ENCODE peak calls at places on chromosomes 1 and 21, in six cellular contexts. F is psoas muscle, J is uterus, B is AG10803, Q is heart right ventricle, Z is neural progenitor cell. P is an unnamed sample.

GRCh38 chr1:199758626-199759255 is 268.8 kb upstream of the NR5A2 start:
- DNase-seq in B (no peak), J (no peak), F (no peak), Z (no peak), Q (no peak), P (no peak)

GRCh38 chr1:29503441-29503840 is 267.1 kb downstream of the PTPRU start:
- DNase-seq in B (no peak), Z (no peak), Q (no peak), J (no peak), F (no peak), P (no peak)

GRCh38 chr21:36260030-36260787 is 59.8 kb upstream of the MORC3 start:
- DNase-seq in Z (peak; percentile 37), F (no peak), B (peak; percentile 68), J (peak; percentile 58), Q (no peak), P (no peak)

GRCh38 chr1:234512376-234512965 is 33.5 kb upstream of the TARBP1 start:
- DNase-seq in F (no peak), J (no peak), Q (no peak), Z (no peak), B (no peak), P (peak; percentile 50)

GRCh38 chr1:3192825-3193224 is 123.8 kb downstream of the PRDM16 start:
- DNase-seq in Z (no peak), B (no peak), J (no peak), Q (no peak), F (no peak), P (no peak)

GRCh38 chr1:218890436-218890835 is 283.2 kb upstream of the LYPLAL1 start:
- DNase-seq in B (no peak), J (no peak), F (no peak), Z (peak; percentile 24), Q (no peak), P (no peak)

GRCh38 chr21:42654179-42654912 is 925 bp downstream of the PDE9A start:
- DNase-seq in Z (peak; percentile 88), F (no peak), B (no peak), Q (no peak), J (no peak), P (no peak)

GRCh38 chr1:210364479-210364878 is 35.8 kb downstream of the HHAT start:
- DNase-seq in Z (no peak), F (no peak), Q (no peak), B (no peak), J (no peak), P (no peak)

GRCh38 chr1:53256744-53257453 is 18.6 kb upstream of the MAGOH start:
- DNase-seq in B (no peak), J (no peak), F (no peak), Q (no peak), Z (no peak), P (no peak)

GRCh38 chr1:27862671-27863551 is 9.4 kb upstream of the THEMIS2 start:
- DNase-seq in F (peak; percentile 66), Q (no peak), J (no peak), Z (no peak), B (peak; percentile 99), P (peak; percentile 85)

GRCh38 chr1:70874826-70875225 is 172.8 kb downstream of the PTGER3 start:
- DNase-seq in Q (no peak), Z (no peak), F (no peak), J (no peak), B (peak; percentile 51), P (no peak)

GRCh38 chr21:46441331-46441730 is 17.4 kb upstream of the DIP2A start:
- DNase-seq in Z (no peak), F (no peak), J (no peak), Q (no peak), B (no peak), P (no peak)

GRCh38 chr21:36507397-36508018 is 27.6 kb upstream of the CLDN14 start:
- DNase-seq in Q (no peak), Z (no peak), F (no peak), J (no peak), B (no peak), P (no peak)

GRCh38 chr1:203129501-203130231 is 2.1 kb downstream of the ADORA1 start:
- DNase-seq in Q (peak; percentile 71), J (no peak), F (peak; percentile 67), Z (no peak), B (no peak), P (no peak)

GRCh38 chr21:42555756-42556438 is 42.2 kb downstream of the SLC37A1 start:
- DNase-seq in Z (no peak), F (no peak), J (no peak), B (no peak), Q (no peak), P (peak; percentile 38)

GRCh38 chr1:93033785-93034184 is 45.3 kb upstream of the MTF2 start:
- DNase-seq in F (no peak), Q (no peak), J (no peak), B (no peak), Z (no peak), P (no peak)

GRCh38 chr1:85407978-85408377 is 57.0 kb downstream of the DDAH1 start:
- DNase-seq in Q (no peak), B (no peak), Z (no peak), F (no peak), J (no peak), P (no peak)

GRCh38 chr21:40595806-40596205 is 251.2 kb downstream of the DSCAM start:
- DNase-seq in J (no peak), Q (no peak), Z (no peak), F (no peak), B (no peak), P (no peak)

GRCh38 chr1:162206300-162206699 is 136.8 kb downstream of the NOS1AP start:
- DNase-seq in Q (no peak), F (no peak), B (no peak), J (no peak), Z (no peak), P (no peak)

GRCh38 chr1:40799351-40799867 is 15.8 kb downstream of the KCNQ4 start:
- DNase-seq in F (no peak), J (peak; percentile 70), Z (no peak), Q (peak; percentile 37), B (peak; percentile 37), P (no peak)

GRCh38 chr1:185634704-185635103 is 99.5 kb upstream of the HMCN1 start:
- DNase-seq in B (no peak), F (no peak), Q (no peak), J (no peak), Z (no peak), P (no peak)

DNA sequence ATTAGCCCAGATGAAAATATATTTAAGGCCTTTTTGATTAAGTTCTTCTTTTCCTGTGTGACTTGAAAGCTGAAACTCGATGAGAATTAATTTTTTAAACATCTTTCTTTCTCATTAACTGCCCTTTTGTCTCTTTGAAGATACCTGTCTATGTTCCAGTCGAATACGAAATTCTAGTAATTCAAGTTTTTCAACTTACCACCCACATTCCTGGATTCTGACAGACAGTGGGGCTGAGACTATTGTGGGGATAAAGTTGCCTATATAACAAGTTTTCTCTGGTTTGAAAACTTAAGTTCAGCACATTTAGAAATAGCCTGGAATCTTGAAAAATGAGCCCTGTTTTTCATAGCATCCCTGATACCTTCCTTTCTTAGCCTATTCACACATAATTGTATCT is 114.6 kb downstream of the NTNG1 start:
- DNase-seq in Z (no peak), F (no peak), B (no peak), Q (no peak), J (no peak), P (no peak)
- TF ChIP-seq CTCF in Z (no peak), F (no peak), B (no peak), Q (no peak), J (no peak), P (no peak)

GRCh38 chr1:115099693-115100050 is 10.4 kb upstream of the TSPAN2 start:
- DNase-seq in J (peak; percentile 36), F (no peak), B (peak; percentile 52), Z (no peak), Q (no peak), P (no peak)
- H3K4me3 ChIP-seq in J (peak overlapping the region; percentile 29), F (peak overlapping the region; percentile 59), B (no peak overlapping the region), Z (no peak overlapping the region), Q (no peak overlapping the region), P (peak overlapping the region; percentile 27)

GRCh38 chr1:6109688-6110087 is 64.0 kb downstream of the KCNAB2 start:
- DNase-seq in Z (no peak), F (peak; percentile 6), B (no peak), J (no peak), Q (peak; percentile 3), P (no peak)

GRCh38 chr1:6107409-6108356 is 62.0 kb downstream of the KCNAB2 start:
- DNase-seq in B (no peak), Q (no peak), F (no peak), Z (no peak), J (no peak), P (no peak)

GRCh38 chr1:6110326-6110725 is 64.6 kb downstream of the KCNAB2 start:
- DNase-seq in B (no peak), Q (peak; percentile 0), J (no peak), F (no peak), Z (no peak), P (no peak)

GRCh38 chr1:6108476-6108875 is 62.8 kb downstream of the KCNAB2 start:
- DNase-seq in B (no peak), Z (no peak), J (no peak), Q (no peak), F (no peak), P (no peak)

GRCh38 chr1:6108937-6109636 is 63.4 kb downstream of the KCNAB2 start:
- DNase-seq in Z (peak; percentile 66), F (peak; percentile 15), Q (peak; percentile 17), B (peak; percentile 49), J (no peak), P (no peak)
- TF ChIP-seq CTCF in Z (peak; percentile 48), F (no peak), Q (peak; percentile 28), B (peak; percentile 57), J (no peak), P (no peak)

GRCh38 chr1:151193856-151194255 is 3.9 kb upstream of the VPS72 start:
- DNase-seq in J (no peak), Q (no peak), F (no peak), B (no peak), Z (no peak), P (no peak)
- H3K4me3 ChIP-seq in J (no peak overlapping the region), Q (no peak overlapping the region), F (no peak overlapping the region), B (no peak overlapping the region), Z (no peak overlapping the region), P (no peak overlapping the region)

GRCh38 chr1:114218397-114219237 is 64.9 kb upstream of the SYT6 start:
- DNase-seq in B (peak; percentile 22), Z (no peak), F (no peak), Q (no peak), J (no peak), P (no peak)

GRCh38 chr1:114216431-114217173 is 62.9 kb upstream of the SYT6 start:
- DNase-seq in Q (no peak), J (no peak), F (no peak), B (no peak), Z (no peak), P (no peak)

GRCh38 chr1:114222920-114223319 is 69.3 kb upstream of the SYT6 start:
- DNase-seq in F (no peak), J (no peak), Z (no peak), B (no peak), Q (no peak), P (no peak)

GRCh38 chr1:114215426-114215825 is 61.8 kb upstream of the SYT6 start:
- DNase-seq in Z (no peak), F (no peak), B (peak; percentile 29), Q (no peak), J (no peak), P (no peak)

GRCh38 chr1:114219247-114219872 is 65.7 kb upstream of the SYT6 start:
- DNase-seq in Q (no peak), J (no peak), Z (peak; percentile 53), B (peak; percentile 25), F (no peak), P (no peak)
- TF ChIP-seq CTCF in Q (no peak), J (no peak), Z (peak; percentile 47), B (peak; percentile 42), F (peak; percentile 25), P (no peak)

P was measured in left lung.